ENCODE peak calls at places on chromosomes 7 and 10, in seven cellular contexts. A is PC-3, E is tibial nerve, Z is right lobe of liver, M is spleen, L is HL-60, J is progenitor cell of endocrine pancreas. U is an unnamed sample.
A peak's percentile ranks its signal among the peaks of the same experiment; 100 is the strongest.

GRCh38 chr10:28569506-28570159 is 36.7 kb downstream of the WAC start:
- DNase-seq in J (no peak), L (no peak), A (peak; percentile 9), Z (no peak), E (no peak), M (no peak), U (no peak)

GRCh38 chr7:82722946-82723345 is 279.4 kb upstream of the CACNA2D1 start:
- DNase-seq in J (no peak), A (no peak), M (no peak), E (no peak), Z (no peak), L (no peak), U (no peak)

GRCh38 chr7:76260171-76260703 is 42.2 kb upstream of the HSPB1 start:
- DNase-seq in L (no peak), A (peak; percentile 39), E (no peak), M (no peak), J (peak; percentile 50), Z (no peak), U (no peak)

GRCh38 chr7:50393547-50394252 is 56.5 kb downstream of the FIGNL1 start:
- DNase-seq in E (no peak), Z (no peak), A (no peak), J (no peak), M (no peak), L (no peak), U (no peak)

GRCh38 chr10:126392469-126392868 is 4.2 kb upstream of the ADAM12 start:
- DNase-seq in A (no peak), L (no peak), J (no peak), M (no peak), Z (no peak), E (no peak), U (no peak)

GRCh38 chr10:3902054-3902808 is 117.2 kb upstream of the KLF6 start:
- DNase-seq in M (peak; percentile 88), Z (no peak), E (no peak), J (no peak), A (peak; percentile 16), L (no peak), U (no peak)

GRCh38 chr10:57864789-57865676 is 402.7 kb downstream of the IPMK start:
- DNase-seq in Z (peak; percentile 46), J (no peak), E (no peak), A (peak; percentile 77), L (no peak), M (no peak), U (no peak)

GRCh38 chr7:69445549-69445948 is 152.7 kb upstream of the AUTS2 start:
- DNase-seq in A (no peak), E (no peak), L (no peak), Z (no peak), M (peak; percentile 69), J (no peak), U (no peak)

GRCh38 chr7:91720255-91720937 is 160.1 kb downstream of the MTERF1 start:
- DNase-seq in L (no peak), J (no peak), Z (no peak), E (no peak), A (peak; percentile 92), M (no peak), U (no peak)

GRCh38 chr10:588246-589165 is 101.0 kb downstream of the DIP2C start:
- DNase-seq in L (no peak), E (no peak), Z (no peak), M (no peak), J (no peak), A (no peak), U (no peak)

GRCh38 chr7:2523461-2523905 is 3.9 kb downstream of the LFNG start:
- DNase-seq in Z (no peak), E (no peak), L (no peak), J (no peak), A (peak; percentile 35), M (peak; percentile 86), U (no peak)

GRCh38 chr10:103659674-103660363 is 166.3 kb downstream of the NEURL1 start:
- DNase-seq in Z (peak; percentile 89), A (no peak), J (no peak), E (peak; percentile 69), M (peak; percentile 86), L (peak; percentile 58), U (no peak)

GRCh38 chr10:70705121-70705861 is 33.0 kb downstream of the ADAMTS14 start:
- DNase-seq in Z (no peak), L (no peak), M (no peak), A (no peak), J (no peak), E (no peak), U (no peak)

GRCh38 chr7:18626717-18627116 is 131.2 kb downstream of the HDAC9 start:
- DNase-seq in E (no peak), A (no peak), J (no peak), L (no peak), M (no peak), Z (no peak), U (no peak)

DNA sequence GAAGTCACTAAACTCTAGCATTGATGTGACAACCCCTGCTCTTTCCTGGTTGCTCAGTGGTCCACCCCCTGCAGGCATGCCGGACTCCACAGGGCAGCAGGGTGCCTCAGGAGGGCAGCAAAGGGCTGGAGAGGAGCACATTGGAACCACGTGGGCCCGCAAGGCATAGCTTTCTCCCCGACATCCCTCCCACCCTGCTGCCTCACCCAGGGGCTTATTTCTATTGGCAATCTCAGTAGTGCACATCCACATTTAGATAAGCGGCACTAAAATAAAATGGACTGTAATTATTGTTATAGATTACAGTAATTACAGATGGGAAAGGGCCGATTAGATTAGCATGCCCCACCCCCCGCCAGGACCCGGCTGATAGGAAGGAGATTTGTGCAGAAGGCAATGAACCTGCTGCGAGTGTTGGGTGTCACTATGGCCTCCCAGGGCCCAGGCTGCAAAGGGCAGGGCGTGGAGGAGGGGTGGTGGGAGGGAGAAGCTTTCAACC is 580.1 kb downstream of the GRID1 start:
- DNase-seq in J (no peak), E (no peak), Z (peak; percentile 65), A (no peak), L (no peak), M (no peak), U (no peak)
- TF ChIP-seq CTCF in J (peak; percentile 52), E (no peak), Z (peak; percentile 42), A (no peak), L (no peak), M (no peak), U (no peak)

GRCh38 chr7:90262438-90262837 is 17.5 kb downstream of the CFAP69 start:
- DNase-seq in M (no peak), J (no peak), Z (no peak), A (peak; percentile 70), E (no peak), L (no peak), U (no peak)
- TF ChIP-seq CTCF in M (no peak), J (peak; percentile 63), Z (peak; percentile 60), A (peak; percentile 57), E (peak; percentile 33), L (no peak), U (peak; percentile 41)

GRCh38 chr10:96789571-96790108 is 42.5 kb upstream of the LCOR start:
- DNase-seq in E (no peak), M (no peak), A (no peak), L (no peak), Z (no peak), J (no peak), U (no peak)
- TF ChIP-seq CTCF in E (no peak), M (no peak), A (no peak), L (peak; percentile 2), Z (no peak), J (no peak), U (no peak)

GRCh38 chr10:132977076-132977475 is 34.7 kb upstream of the CFAP46 start:
- DNase-seq in M (peak; percentile 71), L (no peak), J (no peak), A (no peak), E (no peak), Z (no peak), U (no peak)
- TF ChIP-seq CTCF in M (no peak), L (no peak), J (no peak), A (no peak), E (no peak), Z (no peak), U (no peak)

DNA sequence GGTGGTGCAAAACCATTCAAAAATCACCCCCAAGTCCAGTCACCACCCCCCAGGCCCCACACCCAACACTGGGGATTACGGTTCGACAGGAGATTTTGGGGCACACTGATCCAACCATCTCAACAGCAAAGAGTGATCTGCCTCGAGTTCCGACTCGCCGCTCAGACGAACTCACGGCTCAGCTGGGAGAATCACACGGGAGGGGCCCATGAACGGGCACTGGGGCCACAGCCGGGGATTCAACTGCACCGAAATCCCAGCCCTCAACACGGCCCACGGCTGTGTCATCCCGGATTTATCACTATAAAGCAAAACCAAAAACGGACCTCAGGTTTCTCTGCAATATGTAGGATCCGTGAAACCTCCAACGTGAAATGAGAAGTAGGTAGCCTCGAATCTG is 460.0 kb downstream of the DNAJB6 start:
- DNase-seq in J (no peak), M (no peak), L (no peak), E (no peak), Z (no peak), A (no peak), U (no peak)
- TF ChIP-seq CTCF in J (no peak), M (no peak), L (no peak), E (no peak), Z (no peak), A (no peak), U (no peak)

GRCh38 chr7:155372782-155373358 is 75.2 kb downstream of the INSIG1 start:
- DNase-seq in Z (no peak), E (no peak), M (no peak), A (no peak), L (no peak), J (no peak), U (no peak)

GRCh38 chr7:155371331-155371883 is 73.7 kb downstream of the INSIG1 start:
- DNase-seq in L (no peak), Z (no peak), J (no peak), E (no peak), M (peak; percentile 52), A (no peak), U (no peak)

GRCh38 chr7:155369766-155370165 is 72.1 kb downstream of the INSIG1 start:
- DNase-seq in J (no peak), A (no peak), Z (no peak), L (no peak), M (peak; percentile 47), E (no peak), U (no peak)

GRCh38 chr7:155373359-155374273 is 75.9 kb downstream of the INSIG1 start:
- DNase-seq in E (no peak), L (no peak), J (no peak), M (peak; percentile 66), Z (no peak), A (no peak), U (no peak)

DNA sequence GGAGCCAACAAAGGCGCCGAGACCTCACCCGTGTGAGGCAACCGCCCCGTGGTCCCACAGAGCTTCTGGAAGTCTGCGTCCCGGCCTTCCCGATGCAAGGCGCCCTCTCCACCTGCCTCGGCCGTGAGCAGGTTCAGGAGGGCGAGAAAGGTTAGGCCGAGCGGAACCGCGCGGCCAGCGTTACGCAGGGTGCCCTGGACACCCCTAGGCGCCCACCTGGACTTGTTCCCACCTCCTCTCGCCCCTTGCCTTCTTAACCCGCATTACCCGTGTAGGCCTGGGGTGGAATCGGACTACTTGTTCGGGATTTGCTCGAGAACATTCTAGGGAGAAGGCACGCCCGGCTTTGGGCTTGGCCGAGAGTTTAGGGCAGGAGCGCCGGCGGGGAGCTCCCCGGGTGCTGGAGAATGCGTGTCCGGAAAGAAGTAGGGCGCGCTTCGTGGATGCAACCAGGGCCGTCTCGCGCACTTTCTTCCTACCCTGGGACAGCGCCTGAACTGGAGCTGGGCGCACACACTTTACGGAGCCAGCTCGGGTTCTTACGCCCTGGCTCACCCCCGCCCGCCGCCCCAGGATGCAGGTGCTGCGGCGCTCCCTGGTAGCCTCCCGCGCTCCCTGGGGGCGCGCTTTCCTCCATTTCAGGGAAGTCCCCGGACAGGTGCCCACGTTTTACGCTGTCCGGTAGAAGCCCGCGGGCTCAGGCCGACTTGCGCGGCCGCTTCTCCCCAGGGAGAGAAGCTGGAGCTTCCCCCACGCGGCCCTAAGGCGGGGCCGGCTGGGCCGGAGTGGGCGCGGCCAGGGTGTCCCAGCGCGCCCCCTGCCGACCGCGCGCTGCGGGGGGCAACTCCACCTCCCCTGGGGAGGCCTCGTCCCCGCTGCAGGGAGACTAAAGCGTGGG is 74.5 kb downstream of the INSIG1 start:
- DNase-seq in Z (no peak), M (peak; percentile 82), L (peak; percentile 71), J (no peak), E (no peak), A (no peak), U (no peak)
- TF ChIP-seq CTCF in Z (peak; percentile 56), M (no peak), L (peak; percentile 51), J (peak; percentile 41), E (no peak), A (peak; percentile 45), U (peak; percentile 15)